ENCODE peak calls at places on chromosome 20, in five cellular contexts. G is AG04449, C is astrocyte of the cerebellum, A is amniotic stem cell, K is activated B cell treated with CpG ODN at 0.5 μM for 24 hours. X is an unnamed sample.

GRCh38 chr20:46705378-46705729 is 4.1 kb upstream of the SLC2A10 start:
- DNase-seq in C (no peak), A (no peak), G (peak), K (no peak), X (no peak)

GRCh38 chr20:38201356-38201755 is 36.3 kb upstream of the TGM2 start:
- DNase-seq in K (no peak), G (no peak), C (no peak), A (peak), X (no peak)

GRCh38 chr20:33160681-33161080 is 7.3 kb upstream of the BPIFA2 start:
- DNase-seq in A (no peak), C (no peak), K (no peak), G (no peak), X (no peak)

GRCh38 chr20:2753456-2754040 is 46.9 kb downstream of the CPXM1 start:
- DNase-seq in A (no peak), K (no peak), C (no peak), G (no peak), X (no peak)

GRCh38 chr20:9054176-9054575 is 14.7 kb upstream of the PLCB4 start:
- DNase-seq in C (no peak), G (no peak), K (no peak), A (peak), X (no peak)

GRCh38 chr20:49270177-49270576 is 7.7 kb downstream of the ZNFX1 start:
- DNase-seq in A (no peak), K (no peak), G (no peak), C (no peak), X (no peak)

GRCh38 chr20:46631874-46632446 is 19.3 kb downstream of the SLC13A3 start:
- DNase-seq in C (no peak), G (no peak), K (no peak), A (no peak), X (no peak)

GRCh38 chr20:56630506-56631317 is 1.6 kb downstream of the TFAP2C start:
- DNase-seq in G (no peak), A (no peak), K (no peak), C (no peak), X (no peak)

GRCh38 chr20:34337544-34337943 is 25.5 kb upstream of the ITCH start:
- DNase-seq in A (no peak), K (no peak), C (no peak), G (no peak), X (no peak)

GRCh38 chr20:62624325-62624690 is 18.0 kb upstream of the SLCO4A1 start:
- DNase-seq in K (peak), C (no peak), A (no peak), G (no peak), X (no peak)

GRCh38 chr20:62170536-62170935 is 12.3 kb upstream of the MTG2 start:
- DNase-seq in G (no peak), C (no peak), K (no peak), A (no peak), X (no peak)

GRCh38 chr20:50142812-50143211 is 10.7 kb downstream of the PEDS1 start:
- DNase-seq in K (no peak), C (no peak), A (no peak), G (no peak), X (no peak)

GRCh38 chr20:34516874-34517542 is 786 bp downstream of the DYNLRB1 start:
- DNase-seq in C (no peak), G (no peak), A (no peak), K (no peak), X (no peak)

GRCh38 chr20:45235995-45236394 is 14.8 kb downstream of the SEMG2 start:
- DNase-seq in K (no peak), G (no peak), C (no peak), A (no peak), X (no peak)

GRCh38 chr20:59718071-59718470 is 113.7 kb downstream of the PHACTR3 start:
- DNase-seq in K (no peak), C (no peak), G (no peak), A (no peak), X (no peak)

GRCh38 chr20:4014031-4014474 is 1.3 kb downstream of the RNF24 start:
- DNase-seq in K (no peak), G (peak), A (peak), C (peak), X (no peak)

GRCh38 chr20:3681931-3682820 is at the start of gene ADAM33:
- DNase-seq in G (no peak), C (no peak), A (no peak), K (no peak), X (no peak)

GRCh38 chr20:5608104-5608447 is 142.1 kb upstream of the SHLD1 start:
- DNase-seq in K (no peak), A (no peak), G (no peak), C (no peak), X (no peak)

GRCh38 chr20:39756828-39757227 is 794.7 kb downstream of the DHX35 start:
- DNase-seq in K (no peak), G (no peak), C (no peak), A (no peak), X (no peak)

GRCh38 chr20:49148601-49149000 is 39.5 kb downstream of the STAU1 start:
- DNase-seq in A (no peak), G (no peak), K (no peak), C (no peak), X (no peak)

GRCh38 chr20:35618372-35619131 is 2.9 kb downstream of the SPAG4 start:
- DNase-seq in A (no peak), C (no peak), K (peak), G (no peak), X (no peak)

GRCh38 chr20:18058661-18059467 is 1.1 kb upstream of the OVOL2 start:
- DNase-seq in C (no peak), K (no peak), A (no peak), G (no peak), X (no peak)

GRCh38 chr20:24942679-24943078 is 6.4 kb upstream of the CST7 start:
- DNase-seq in G (no peak), C (no peak), A (no peak), K (no peak), X (no peak)